ENCODE peak calls at places on chromosomes 3 and 15, in eight cellular contexts. E is progenitor cell of endocrine pancreas; T is stimulated activated CD8-positive, alpha-beta memory T cell treated with anti-CD3 and anti-CD28 coated beads, Interleukin-4, amount 100 ng/mL, for 1 hour; F is HFF-Myc; H is LoVo; C is kidney; S is HEK293T; R is H9. X is an unnamed sample.

GRCh38 chr3:71695000-71695482 is 30.2 kb downstream of the EIF4E3 start:
- DNase-seq in R (no peak), H (no peak), E (no peak), T (no peak), S (no peak), F (no peak), C (no peak), X (no peak)

GRCh38 chr3:195537995-195538394 is 5.1 kb downstream of the PPP1R2 start:
- DNase-seq in H (no peak), F (no peak), E (no peak), S (no peak), R (no peak), T (no peak), C (no peak), X (no peak)

GRCh38 chr3:16205156-16205870 is 30.8 kb downstream of the GALNT15 start:
- DNase-seq in R (no peak), H (peak; percentile 26), S (no peak), T (no peak), E (no peak), F (no peak), C (no peak), X (no peak)

GRCh38 chr3:124200336-124200901 is 208.5 kb upstream of the ROPN1 start:
- DNase-seq in F (no peak), H (no peak), S (no peak), T (no peak), E (no peak), R (no peak), C (no peak), X (no peak)

GRCh38 chr3:141407043-141407442 is 38.7 kb downstream of the ZBTB38 start:
- DNase-seq in H (no peak), S (no peak), C (no peak), E (no peak), T (no peak), F (peak; percentile 96), R (no peak), X (no peak)

GRCh38 chr15:41429003-41429890 is 12.4 kb downstream of the RTF1 start:
- DNase-seq in H (no peak), T (no peak), C (no peak), S (no peak), R (no peak), F (no peak), E (no peak), X (no peak)

GRCh38 chr3:54928056-54928770 is at the start of gene LRTM1:
- DNase-seq in R (no peak), T (no peak), S (no peak), H (no peak), C (no peak), F (no peak), E (no peak), X (no peak)

GRCh38 chr3:17645074-17645698 is 97.2 kb downstream of the TBC1D5 start:
- DNase-seq in H (peak; percentile 44), R (no peak), F (peak; percentile 24), T (no peak), S (peak; percentile 49), C (no peak), E (no peak), X (peak; percentile 43)

GRCh38 chr3:196790636-196791035 is 51.0 kb downstream of the PAK2 start:
- DNase-seq in S (no peak), H (no peak), C (no peak), T (no peak), E (no peak), F (no peak), R (no peak), X (no peak)

GRCh38 chr3:130480736-130481135 is 36.2 kb upstream of the COL6A6 start:
- DNase-seq in R (peak; percentile 61), S (peak; percentile 72), E (no peak), F (peak; percentile 12), C (no peak), T (no peak), H (no peak), X (peak; percentile 26)

GRCh38 chr3:193317901-193318300 is 60.7 kb downstream of the ATP13A5 start:
- DNase-seq in H (no peak), E (no peak), C (no peak), S (no peak), F (no peak), T (no peak), R (no peak), X (no peak)

X was measured in HCT116.